ENCODE peak calls at places on chromosomes 7 and 10, in four cellular contexts. E, S, O and B are unnamed samples.

GRCh38 chr10:122181055-122181732 is 89.9 kb upstream of the BTBD16 start:
- DNase-seq in E (no peak), S (no peak), O (no peak), B (no peak)

GRCh38 chr7:146208484-146208883 is 91.9 kb downstream of the CNTNAP2 start:
- DNase-seq in E (no peak), S (no peak), O (no peak), B (no peak)

GRCh38 chr10:68348265-68348741 is 15.6 kb upstream of the PBLD start:
- DNase-seq in E (no peak), S (peak), O (no peak), B (peak)

GRCh38 chr10:7354330-7355047 is 56.3 kb downstream of the SFMBT2 start:
- DNase-seq in E (no peak), S (no peak), O (no peak), B (no peak)

GRCh38 chr10:67666416-67667043 is 29.5 kb downstream of the CTNNA3 start:
- DNase-seq in E (no peak), S (no peak), O (no peak), B (peak)

GRCh38 chr10:110859947-110860376 is 11.8 kb upstream of the PDCD4 start:
- DNase-seq in E (no peak), S (no peak), O (no peak), B (no peak)

GRCh38 chr7:90579181-90579688 is 16.9 kb upstream of the CDK14 start:
- DNase-seq in E (no peak), S (no peak), O (no peak), B (no peak)

GRCh38 chr7:80841566-80842478 is 77.0 kb downstream of the SEMA3C start:
- DNase-seq in E (no peak), S (no peak), O (no peak), B (no peak)

GRCh38 chr7:4302203-4302905 is 379.7 kb upstream of the FOXK1 start:
- DNase-seq in E (peak), S (no peak), O (no peak), B (no peak)

GRCh38 chr7:14717711-14718304 is 184.7 kb downstream of the DGKB start:
- DNase-seq in E (no peak), S (no peak), O (no peak), B (no peak)

GRCh38 chr7:130274983-130275649 is 8.5 kb downstream of the CPA2 start:
- DNase-seq in E (no peak), S (no peak), O (no peak), B (no peak)

GRCh38 chr7:94223375-94224084 is 171.2 kb upstream of the COL1A2 start:
- DNase-seq in E (no peak), S (no peak), O (no peak), B (no peak)

GRCh38 chr10:88080213-88080612 is 216.8 kb downstream of the PTEN start:
- DNase-seq in E (no peak), S (no peak), O (no peak), B (no peak)

GRCh38 chr7:30459591-30460245 is 18.9 kb downstream of the NOD1 start:
- DNase-seq in E (no peak), S (no peak), O (no peak), B (no peak)

GRCh38 chr7:30804078-30804661 is 33.0 kb downstream of the MINDY4 start:
- DNase-seq in E (no peak), S (no peak), O (no peak), B (no peak)

GRCh38 chr7:22193361-22194016 is 163.5 kb downstream of the RAPGEF5 start:
- DNase-seq in E (no peak), S (no peak), O (no peak), B (no peak)

GRCh38 chr7:139871820-139872219 is 42.8 kb downstream of the TBXAS1 start:
- DNase-seq in E (no peak), S (no peak), O (no peak), B (no peak)

GRCh38 chr10:93465806-93466675 is 16.1 kb downstream of the MYOF start:
- DNase-seq in E (peak), S (no peak), O (peak), B (no peak)

GRCh38 chr7:158975526-158976467 is 119.4 kb downstream of the DYNC2I1 start:
- DNase-seq in E (no peak), S (peak), O (no peak), B (no peak)

GRCh38 chr7:128437426-128438332 is 18.0 kb upstream of the HILPDA start:
- DNase-seq in E (no peak), S (no peak), O (no peak), B (peak)

GRCh38 chr7:149753370-149754233 is 19.8 kb downstream of the ZNF467 start:
- DNase-seq in E (no peak), S (no peak), O (no peak), B (no peak)

GRCh38 chr10:111525696-111526095 is 448.9 kb downstream of the ADRA2A start:
- DNase-seq in E (no peak), S (no peak), O (no peak), B (no peak)

GRCh38 chr10:93841930-93842329 is 51.8 kb upstream of the SLC35G1 start:
- DNase-seq in E (no peak), S (no peak), O (no peak), B (no peak)

GRCh38 chr10:43197834-43198681 is 59.8 kb downstream of the CSGALNACT2 start:
- DNase-seq in E (peak), S (peak), O (no peak), B (peak)
- TF ChIP-seq CTCF in E (peak), S (peak), O (no peak), B (no peak)

DNA sequence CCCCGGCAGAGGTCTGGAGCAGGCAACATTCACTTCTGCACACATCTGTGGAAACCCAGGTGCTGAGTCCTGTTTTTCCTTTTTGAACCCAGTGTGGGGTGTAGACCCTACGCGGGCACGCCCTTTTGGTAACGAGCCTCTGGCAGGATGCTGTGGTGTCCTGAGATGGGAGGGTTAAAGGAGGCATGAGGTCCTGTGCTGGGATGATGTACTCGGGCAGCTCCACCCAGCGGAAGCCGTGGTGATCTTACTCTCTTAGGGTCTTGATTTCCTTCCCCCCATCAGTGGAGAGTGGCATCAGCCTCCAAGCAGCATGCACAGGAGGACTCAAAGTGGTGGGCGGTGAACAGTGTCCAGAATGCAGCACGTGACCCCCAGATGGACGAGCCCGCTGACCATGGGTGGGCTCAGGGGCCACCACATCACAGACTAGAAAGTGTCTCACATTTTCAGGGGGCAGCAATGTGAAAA is 148.6 kb downstream of the DNAJB6 start:
- DNase-seq in E (no peak), S (no peak), O (peak), B (no peak)
- TF ChIP-seq CTCF in E (no peak), S (no peak), O (no peak), B (no peak)

DNA sequence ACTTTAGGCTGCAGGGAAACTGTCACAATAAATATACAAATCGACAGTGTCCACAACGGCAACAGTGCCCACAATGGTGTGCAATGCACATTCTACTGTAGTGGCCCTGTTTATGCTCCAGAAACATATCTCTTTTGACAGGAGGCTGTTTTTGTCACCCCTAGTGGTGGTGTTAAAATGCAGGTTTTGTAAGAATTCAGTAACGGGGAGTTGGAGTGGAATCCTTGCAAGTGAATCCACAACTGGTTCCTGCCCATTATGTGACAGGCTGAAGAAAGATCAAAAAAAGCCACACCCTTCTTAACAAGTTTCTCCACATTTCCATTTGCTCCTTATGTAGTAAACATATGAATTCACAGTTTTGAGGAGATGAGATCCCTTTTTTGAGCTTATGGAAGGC is 58.5 kb downstream of the BEND7 start:
- DNase-seq in E (no peak), S (no peak), O (no peak), B (no peak)
- TF ChIP-seq CTCF in E (peak), S (no peak), O (no peak), B (no peak)

GRCh38 chr10:48978318-48978717 is 38.7 kb upstream of the LRRC18 start:
- DNase-seq in E (no peak), S (no peak), O (no peak), B (no peak)

GRCh38 chr10:48982584-48982983 is 42.9 kb upstream of the LRRC18 start:
- DNase-seq in E (no peak), S (no peak), O (no peak), B (no peak)

GRCh38 chr10:48985621-48986158 is 46.0 kb upstream of the LRRC18 start:
- DNase-seq in E (no peak), S (no peak), O (no peak), B (no peak)

GRCh38 chr10:48981310-48981907 is 41.8 kb upstream of the LRRC18 start:
- DNase-seq in E (no peak), S (peak), O (no peak), B (peak)

GRCh38 chr10:48983648-48984359 is 44.2 kb upstream of the LRRC18 start:
- DNase-seq in E (no peak), S (no peak), O (no peak), B (no peak)
- TF ChIP-seq CTCF in E (no peak), S (no peak), O (no peak), B (no peak)

GRCh38 chr10:29465384-29465783 is 169.4 kb downstream of the SVIL start:
- DNase-seq in E (no peak), S (no peak), O (no peak), B (no peak)
- TF ChIP-seq CTCF in E (peak), S (no peak), O (no peak), B (no peak)

GRCh38 chr7:73696372-73696771 is 13.0 kb downstream of the BUD23 start:
- DNase-seq in E (no peak), S (no peak), O (no peak), B (no peak)
- TF ChIP-seq CTCF in E (no peak), S (no peak), O (no peak), B (no peak)

GRCh38 chr10:1715821-1716220 is 21.5 kb downstream of the ADARB2 start:
- DNase-seq in E (no peak), S (peak), O (no peak), B (peak)
- TF ChIP-seq CTCF in E (peak), S (no peak), O (no peak), B (peak)

GRCh38 chr10:117476716-117477115 is 65.8 kb upstream of the EMX2 start:
- DNase-seq in E (no peak), S (no peak), O (no peak), B (no peak)

GRCh38 chr10:117483056-117483590 is 59.4 kb upstream of the EMX2 start:
- DNase-seq in E (no peak), S (no peak), O (no peak), B (no peak)

GRCh38 chr10:117477961-117478670 is 64.4 kb upstream of the EMX2 start:
- DNase-seq in E (no peak), S (no peak), O (no peak), B (no peak)

GRCh38 chr10:117477241-117477947 is 65.2 kb upstream of the EMX2 start:
- DNase-seq in E (no peak), S (no peak), O (no peak), B (no peak)

DNA sequence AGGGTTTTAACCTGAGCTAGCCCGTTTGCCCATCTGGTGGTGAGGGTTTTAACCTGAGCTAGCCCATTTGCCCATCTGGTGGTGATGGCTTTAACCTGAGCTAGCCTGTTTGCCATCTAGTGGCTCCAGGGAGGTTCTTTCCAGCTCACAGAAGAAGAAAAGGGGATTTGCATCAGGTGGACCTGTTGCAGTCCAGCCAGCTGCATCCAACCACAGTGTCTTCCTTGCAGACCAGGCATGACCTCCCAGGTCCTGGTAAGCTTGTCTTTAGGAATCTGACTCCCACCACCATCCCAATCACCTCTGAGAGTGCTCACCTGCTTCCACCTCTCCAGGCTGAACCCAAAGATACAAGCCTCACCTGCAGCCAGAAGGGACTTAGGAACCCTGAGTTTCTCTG is 62.4 kb upstream of the EMX2 start:
- DNase-seq in E (no peak), S (no peak), O (no peak), B (no peak)
- TF ChIP-seq CTCF in E (no peak), S (no peak), O (no peak), B (no peak)

DNA sequence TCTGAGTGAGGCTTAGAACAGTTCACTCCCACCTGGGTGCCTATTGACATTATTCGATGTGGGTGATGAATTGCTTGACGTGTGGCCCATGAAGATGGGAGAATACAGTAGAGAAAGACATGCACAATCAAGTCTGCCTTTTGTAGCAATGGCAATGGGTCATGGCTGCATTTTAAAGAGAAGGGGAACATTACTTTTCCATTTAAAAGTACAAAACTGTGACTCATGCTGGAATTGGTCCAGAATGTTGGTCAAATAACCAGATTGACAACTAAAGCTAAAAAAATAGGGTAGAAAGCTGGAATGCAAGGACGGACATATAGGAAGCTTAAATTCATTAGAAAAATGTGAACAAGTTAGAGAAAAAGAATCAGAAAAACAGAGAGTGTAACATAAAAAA is 104.1 kb upstream of the SLC25A13 start:
- DNase-seq in E (no peak), S (no peak), O (no peak), B (no peak)
- TF ChIP-seq CTCF in E (no peak), S (no peak), O (no peak), B (no peak)